ENCODE peak calls at places on chromosome 9, in eight cellular contexts. One of them, this sample, is unnamed.

GRCh38 chr9:69324549-69325401 is at the start of gene ENTREP1:
- DNase-seq in GM23248: peak
- DNase-seq in PC-9: peak
- DNase-seq in RWPE1: peak
- DNase-seq in stimulated activated CD8-positive, alpha-beta memory T cell treated with anti-CD3 and anti-CD28 coated beads, Interleukin-12 subunit alpha, Interleukin-12 subunit beta, amount 100 ng/mL, for 1 hour: no peak
- DNase-seq in astrocyte of the spinal cord: peak
- DNase-seq in NCI-H82: peak
- DNase-seq in hippocampal formation: peak
- DNase-seq in this sample: peak

GRCh38 chr9:105415344-105415980 is 32.4 kb upstream of the FSD1L start:
- DNase-seq in GM23248: peak
- DNase-seq in RWPE1: peak
- DNase-seq in astrocyte of the spinal cord: peak
- DNase-seq in stimulated activated CD8-positive, alpha-beta memory T cell treated with anti-CD3 and anti-CD28 coated beads, Interleukin-12 subunit alpha, Interleukin-12 subunit beta, amount 100 ng/mL, for 1 hour: peak
- DNase-seq in NCI-H82: peak
- DNase-seq in PC-9: no peak
- DNase-seq in hippocampal formation: peak
- DNase-seq in this sample: peak

GRCh38 chr9:15430920-15431844 is 8.5 kb downstream of the SNAPC3 start:
- DNase-seq in NCI-H82: no peak
- DNase-seq in PC-9: no peak
- DNase-seq in astrocyte of the spinal cord: no peak
- DNase-seq in stimulated activated CD8-positive, alpha-beta memory T cell treated with anti-CD3 and anti-CD28 coated beads, Interleukin-12 subunit alpha, Interleukin-12 subunit beta, amount 100 ng/mL, for 1 hour: no peak
- DNase-seq in hippocampal formation: no peak
- DNase-seq in RWPE1: no peak
- DNase-seq in GM23248: no peak
- DNase-seq in this sample: no peak

GRCh38 chr9:124792976-124793594 is 16.2 kb downstream of the OLFML2A start:
- DNase-seq in astrocyte of the spinal cord: no peak
- DNase-seq in RWPE1: no peak
- DNase-seq in PC-9: no peak
- DNase-seq in stimulated activated CD8-positive, alpha-beta memory T cell treated with anti-CD3 and anti-CD28 coated beads, Interleukin-12 subunit alpha, Interleukin-12 subunit beta, amount 100 ng/mL, for 1 hour: no peak
- DNase-seq in hippocampal formation: no peak
- DNase-seq in NCI-H82: no peak
- DNase-seq in GM23248: peak
- DNase-seq in this sample: no peak

GRCh38 chr9:114037961-114038723 is 40.0 kb downstream of the AMBP start:
- DNase-seq in RWPE1: no peak
- DNase-seq in GM23248: no peak
- DNase-seq in PC-9: no peak
- DNase-seq in hippocampal formation: no peak
- DNase-seq in astrocyte of the spinal cord: no peak
- DNase-seq in stimulated activated CD8-positive, alpha-beta memory T cell treated with anti-CD3 and anti-CD28 coated beads, Interleukin-12 subunit alpha, Interleukin-12 subunit beta, amount 100 ng/mL, for 1 hour: no peak
- DNase-seq in NCI-H82: peak
- DNase-seq in this sample: peak

GRCh38 chr9:82621446-82621845 is 441.5 kb downstream of the RASEF start:
- DNase-seq in stimulated activated CD8-positive, alpha-beta memory T cell treated with anti-CD3 and anti-CD28 coated beads, Interleukin-12 subunit alpha, Interleukin-12 subunit beta, amount 100 ng/mL, for 1 hour: no peak
- DNase-seq in hippocampal formation: no peak
- DNase-seq in PC-9: no peak
- DNase-seq in NCI-H82: peak
- DNase-seq in RWPE1: peak
- DNase-seq in astrocyte of the spinal cord: no peak
- DNase-seq in GM23248: no peak
- DNase-seq in this sample: no peak

GRCh38 chr9:34454571-34455065 is 3.8 kb downstream of the FAM219A start:
- DNase-seq in PC-9: peak
- DNase-seq in NCI-H82: peak
- DNase-seq in GM23248: peak
- DNase-seq in stimulated activated CD8-positive, alpha-beta memory T cell treated with anti-CD3 and anti-CD28 coated beads, Interleukin-12 subunit alpha, Interleukin-12 subunit beta, amount 100 ng/mL, for 1 hour: no peak
- DNase-seq in hippocampal formation: no peak
- DNase-seq in astrocyte of the spinal cord: peak
- DNase-seq in RWPE1: peak
- DNase-seq in this sample: peak

GRCh38 chr9:133621868-133622267 is 12.7 kb upstream of the FAM163B start:
- DNase-seq in hippocampal formation: no peak
- DNase-seq in astrocyte of the spinal cord: no peak
- DNase-seq in PC-9: no peak
- DNase-seq in NCI-H82: no peak
- DNase-seq in stimulated activated CD8-positive, alpha-beta memory T cell treated with anti-CD3 and anti-CD28 coated beads, Interleukin-12 subunit alpha, Interleukin-12 subunit beta, amount 100 ng/mL, for 1 hour: no peak
- DNase-seq in GM23248: no peak
- DNase-seq in RWPE1: no peak
- DNase-seq in this sample: no peak

GRCh38 chr9:124673063-124673462 is 98.0 kb downstream of the NR6A1 start:
- DNase-seq in RWPE1: no peak
- DNase-seq in GM23248: no peak
- DNase-seq in hippocampal formation: no peak
- DNase-seq in NCI-H82: no peak
- DNase-seq in PC-9: no peak
- DNase-seq in stimulated activated CD8-positive, alpha-beta memory T cell treated with anti-CD3 and anti-CD28 coated beads, Interleukin-12 subunit alpha, Interleukin-12 subunit beta, amount 100 ng/mL, for 1 hour: no peak
- DNase-seq in astrocyte of the spinal cord: no peak
- DNase-seq in this sample: no peak

GRCh38 chr9:136625101-136626065 is 37.3 kb upstream of the EGFL7 start:
- DNase-seq in PC-9: no peak
- DNase-seq in stimulated activated CD8-positive, alpha-beta memory T cell treated with anti-CD3 and anti-CD28 coated beads, Interleukin-12 subunit alpha, Interleukin-12 subunit beta, amount 100 ng/mL, for 1 hour: no peak
- DNase-seq in RWPE1: peak
- DNase-seq in astrocyte of the spinal cord: peak
- DNase-seq in NCI-H82: peak
- DNase-seq in hippocampal formation: peak
- DNase-seq in GM23248: peak
- DNase-seq in this sample: peak

GRCh38 chr9:106862946-106863740 is at the start of gene ZNF462:
- DNase-seq in hippocampal formation: no peak
- DNase-seq in GM23248: peak
- DNase-seq in PC-9: no peak
- DNase-seq in NCI-H82: peak
- DNase-seq in stimulated activated CD8-positive, alpha-beta memory T cell treated with anti-CD3 and anti-CD28 coated beads, Interleukin-12 subunit alpha, Interleukin-12 subunit beta, amount 100 ng/mL, for 1 hour: no peak
- DNase-seq in RWPE1: peak
- DNase-seq in astrocyte of the spinal cord: peak
- DNase-seq in this sample: peak

GRCh38 chr9:74333633-74334032 is 163.5 kb upstream of the RORB start:
- DNase-seq in RWPE1: no peak
- DNase-seq in hippocampal formation: no peak
- DNase-seq in NCI-H82: no peak
- DNase-seq in astrocyte of the spinal cord: no peak
- DNase-seq in GM23248: no peak
- DNase-seq in PC-9: no peak
- DNase-seq in stimulated activated CD8-positive, alpha-beta memory T cell treated with anti-CD3 and anti-CD28 coated beads, Interleukin-12 subunit alpha, Interleukin-12 subunit beta, amount 100 ng/mL, for 1 hour: no peak
- DNase-seq in this sample: no peak

GRCh38 chr9:95627802-95628201 is 111.0 kb upstream of the PTCH1 start:
- DNase-seq in hippocampal formation: no peak
- DNase-seq in RWPE1: peak
- DNase-seq in astrocyte of the spinal cord: no peak
- DNase-seq in NCI-H82: no peak
- DNase-seq in GM23248: no peak
- DNase-seq in stimulated activated CD8-positive, alpha-beta memory T cell treated with anti-CD3 and anti-CD28 coated beads, Interleukin-12 subunit alpha, Interleukin-12 subunit beta, amount 100 ng/mL, for 1 hour: no peak
- DNase-seq in PC-9: no peak
- DNase-seq in this sample: no peak

GRCh38 chr9:32580631-32581300 is 7.8 kb upstream of the NDUFB6 start:
- DNase-seq in PC-9: no peak
- DNase-seq in NCI-H82: peak
- DNase-seq in stimulated activated CD8-positive, alpha-beta memory T cell treated with anti-CD3 and anti-CD28 coated beads, Interleukin-12 subunit alpha, Interleukin-12 subunit beta, amount 100 ng/mL, for 1 hour: no peak
- DNase-seq in astrocyte of the spinal cord: no peak
- DNase-seq in hippocampal formation: no peak
- DNase-seq in RWPE1: no peak
- DNase-seq in GM23248: no peak
- DNase-seq in this sample: no peak

GRCh38 chr9:37776328-37776727 is 8.5 kb downstream of the EXOSC3 start:
- DNase-seq in GM23248: peak
- DNase-seq in stimulated activated CD8-positive, alpha-beta memory T cell treated with anti-CD3 and anti-CD28 coated beads, Interleukin-12 subunit alpha, Interleukin-12 subunit beta, amount 100 ng/mL, for 1 hour: no peak
- DNase-seq in hippocampal formation: no peak
- DNase-seq in RWPE1: peak
- DNase-seq in astrocyte of the spinal cord: peak
- DNase-seq in PC-9: no peak
- DNase-seq in NCI-H82: no peak
- DNase-seq in this sample: no peak

GRCh38 chr9:79623799-79624721 is 52.3 kb downstream of the TLE4 start:
- DNase-seq in GM23248: peak
- DNase-seq in stimulated activated CD8-positive, alpha-beta memory T cell treated with anti-CD3 and anti-CD28 coated beads, Interleukin-12 subunit alpha, Interleukin-12 subunit beta, amount 100 ng/mL, for 1 hour: no peak
- DNase-seq in PC-9: no peak
- DNase-seq in RWPE1: peak
- DNase-seq in NCI-H82: no peak
- DNase-seq in astrocyte of the spinal cord: no peak
- DNase-seq in hippocampal formation: no peak
- DNase-seq in this sample: no peak

GRCh38 chr9:133199648-133200321 is 9.3 kb downstream of the OBP2B start:
- DNase-seq in astrocyte of the spinal cord: no peak
- DNase-seq in hippocampal formation: no peak
- DNase-seq in PC-9: no peak
- DNase-seq in GM23248: no peak
- DNase-seq in RWPE1: peak
- DNase-seq in stimulated activated CD8-positive, alpha-beta memory T cell treated with anti-CD3 and anti-CD28 coated beads, Interleukin-12 subunit alpha, Interleukin-12 subunit beta, amount 100 ng/mL, for 1 hour: no peak
- DNase-seq in NCI-H82: no peak
- DNase-seq in this sample: no peak

GRCh38 chr9:110334183-110334582 is 3.5 kb downstream of the TXNDC8 start:
- DNase-seq in GM23248: no peak
- DNase-seq in NCI-H82: no peak
- DNase-seq in astrocyte of the spinal cord: no peak
- DNase-seq in RWPE1: no peak
- DNase-seq in hippocampal formation: no peak
- DNase-seq in PC-9: no peak
- DNase-seq in stimulated activated CD8-positive, alpha-beta memory T cell treated with anti-CD3 and anti-CD28 coated beads, Interleukin-12 subunit alpha, Interleukin-12 subunit beta, amount 100 ng/mL, for 1 hour: no peak
- DNase-seq in this sample: no peak

GRCh38 chr9:121178676-121179372 is 22.8 kb downstream of the RAB14 start:
- DNase-seq in hippocampal formation: no peak
- DNase-seq in stimulated activated CD8-positive, alpha-beta memory T cell treated with anti-CD3 and anti-CD28 coated beads, Interleukin-12 subunit alpha, Interleukin-12 subunit beta, amount 100 ng/mL, for 1 hour: no peak
- DNase-seq in RWPE1: no peak
- DNase-seq in GM23248: no peak
- DNase-seq in PC-9: no peak
- DNase-seq in astrocyte of the spinal cord: no peak
- DNase-seq in NCI-H82: peak
- DNase-seq in this sample: peak